ENCODE peak calls at places on chromosomes 12 and 14, in five cellular contexts. S, R, D, H and G are unnamed samples.
A peak's percentile ranks its signal among the peaks of the same experiment; 100 is the strongest.

GRCh38 chr14:106436310-106436905 is 910.0 kb downstream of the TMEM121 start:
- DNase-seq in S (no peak), R (peak; percentile 70), D (no peak), H (peak; percentile 20), G (no peak)

GRCh38 chr12:50925342-50925651 is 27.0 kb upstream of the HIGD1C start:
- DNase-seq in S (no peak), R (peak; percentile 85), D (no peak), H (peak; percentile 22), G (no peak)

GRCh38 chr14:95647926-95648325 is 38.3 kb upstream of the TCL1B start:
- DNase-seq in S (no peak), R (no peak), D (no peak), H (no peak), G (no peak)

GRCh38 chr14:25111061-25111601 is 61.2 kb upstream of the STXBP6 start:
- DNase-seq in S (no peak), R (no peak), D (no peak), H (peak; percentile 32), G (no peak)

GRCh38 chr12:51009038-51009437 is 17.1 kb downstream of the SLC11A2 start:
- DNase-seq in S (no peak), R (peak; percentile 74), D (no peak), H (no peak), G (no peak)

GRCh38 chr12:11969437-11970154 is 101.1 kb upstream of the BCL2L14 start:
- DNase-seq in S (peak; percentile 25), R (no peak), D (peak; percentile 55), H (no peak), G (no peak)

GRCh38 chr14:20578784-20579502 is 8.9 kb downstream of the RNASE11 start:
- DNase-seq in S (no peak), R (no peak), D (no peak), H (no peak), G (no peak)

GRCh38 chr14:53979747-53980642 is 23.4 kb upstream of the BMP4 start:
- DNase-seq in S (no peak), R (no peak), D (no peak), H (no peak), G (peak; percentile 63)

GRCh38 chr14:76919811-76920571 is 93.8 kb downstream of the LRRC74A start:
- DNase-seq in S (no peak), R (peak; percentile 85), D (no peak), H (peak; percentile 69), G (peak; percentile 69)

GRCh38 chr14:92421756-92422155 is 91.8 kb upstream of the RIN3 start:
- DNase-seq in S (no peak), R (no peak), D (no peak), H (no peak), G (no peak)

GRCh38 chr12:26787125-26787495 is 45.9 kb downstream of the ITPR2 start:
- DNase-seq in S (peak; percentile 9), R (no peak), D (no peak), H (no peak), G (no peak)

GRCh38 chr14:98207466-98207865 is 1064.5 kb downstream of the BCL11B start:
- DNase-seq in S (no peak), R (peak; percentile 34), D (no peak), H (no peak), G (no peak)

GRCh38 chr14:98210045-98210678 is 1061.8 kb downstream of the BCL11B start:
- DNase-seq in S (no peak), R (peak; percentile 98), D (no peak), H (no peak), G (no peak)

GRCh38 chr14:98208074-98208675 is 1063.8 kb downstream of the BCL11B start:
- DNase-seq in S (no peak), R (peak; percentile 43), D (no peak), H (no peak), G (no peak)

GRCh38 chr14:98204139-98204538 is 1067.9 kb downstream of the BCL11B start:
- DNase-seq in S (peak; percentile 47), R (no peak), D (no peak), H (no peak), G (no peak)

GRCh38 chr14:98208943-98209342 is 1063.1 kb downstream of the BCL11B start:
- DNase-seq in S (no peak), R (peak; percentile 25), D (no peak), H (no peak), G (no peak)
- H3K4me3 ChIP-seq in S (no peak overlapping the region), R (no peak overlapping the region), D (no peak overlapping the region), H (no peak overlapping the region), G (no peak overlapping the region)

DNA sequence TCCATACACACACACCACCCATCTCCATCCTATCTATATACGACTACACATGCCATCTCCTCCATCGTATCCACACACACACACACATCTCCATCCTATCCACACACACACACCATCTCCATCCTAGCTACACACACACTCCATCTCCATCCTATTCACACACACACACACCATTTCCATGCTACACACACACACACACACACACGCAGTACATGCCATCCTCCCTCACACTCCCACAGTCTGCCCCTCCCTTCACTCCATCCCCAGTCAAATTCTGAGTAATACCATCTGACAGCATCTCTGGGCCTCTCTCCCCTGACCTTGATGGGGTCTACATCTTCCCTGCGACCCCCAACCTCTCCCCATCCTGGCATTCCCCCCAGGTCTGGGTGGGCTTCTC is 193.8 kb upstream of the LHX5 start:
- DNase-seq in S (no peak), R (no peak), D (no peak), H (no peak), G (no peak)
- H3K4me3 ChIP-seq in S (no peak overlapping the region), R (no peak overlapping the region), D (no peak overlapping the region), H (no peak overlapping the region), G (no peak overlapping the region)

GRCh38 chr12:53052419-53053222 is 2.8 kb downstream of the TNS2 start:
- DNase-seq in S (no peak), R (no peak), D (no peak), H (peak; percentile 94), G (peak; percentile 97)

GRCh38 chr12:53049582-53050318 is at the start of gene TNS2:
- DNase-seq in S (peak; percentile 62), R (no peak), D (no peak), H (peak; percentile 83), G (peak; percentile 78)

GRCh38 chr12:53051881-53052412 is 2.1 kb downstream of the TNS2 start:
- DNase-seq in S (no peak), R (no peak), D (no peak), H (no peak), G (peak; percentile 31)

GRCh38 chr12:53050426-53051057 is 677 bp downstream of the TNS2 start:
- DNase-seq in S (no peak), R (no peak), D (no peak), H (no peak), G (no peak)

DNA sequence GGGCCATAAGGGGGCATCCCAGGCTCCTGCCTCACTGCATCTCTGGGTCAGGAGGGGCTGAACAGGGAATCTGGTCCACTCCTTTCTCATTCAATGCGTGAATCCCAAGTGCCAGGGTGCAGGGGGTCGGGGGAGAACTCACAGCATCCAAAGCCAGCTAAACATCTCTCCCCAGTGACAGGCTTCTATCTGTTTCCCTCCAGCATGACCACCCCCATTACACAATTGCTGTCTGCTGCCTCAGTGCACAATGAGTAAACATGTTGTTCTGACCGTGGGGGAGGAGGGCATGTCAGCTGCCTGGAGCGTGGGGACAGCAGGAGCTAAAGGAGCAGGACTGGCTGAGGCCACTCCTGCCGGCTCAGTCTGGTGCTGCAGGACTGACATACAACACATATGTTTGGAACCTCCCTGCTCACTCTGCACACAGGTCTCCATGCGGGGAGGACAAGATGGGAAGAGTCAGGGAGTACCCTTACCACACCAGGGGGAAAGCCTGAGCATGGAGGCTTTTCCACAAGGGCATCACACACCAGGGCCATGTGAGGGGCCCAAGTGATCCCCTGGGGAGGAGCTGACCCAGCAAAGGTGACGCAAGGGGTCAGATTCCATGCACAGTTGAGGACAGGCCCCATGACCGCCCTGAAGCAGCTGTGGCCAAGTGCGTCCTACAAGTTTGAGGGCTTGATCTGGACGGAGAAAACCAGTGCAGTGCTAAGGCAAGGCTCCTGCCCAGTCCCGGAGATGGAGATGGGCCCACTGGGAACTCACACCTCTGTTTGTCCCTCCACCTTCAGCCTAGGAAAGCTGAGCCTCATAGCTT is 1.4 kb downstream of the TNS2 start:
- DNase-seq in S (no peak), R (no peak), D (no peak), H (peak; percentile 78), G (peak; percentile 57)
- H3K4me3 ChIP-seq in S (no peak overlapping the region), R (no peak overlapping the region), D (no peak overlapping the region), H (no peak overlapping the region), G (peak overlapping the region; percentile 50)

DNA sequence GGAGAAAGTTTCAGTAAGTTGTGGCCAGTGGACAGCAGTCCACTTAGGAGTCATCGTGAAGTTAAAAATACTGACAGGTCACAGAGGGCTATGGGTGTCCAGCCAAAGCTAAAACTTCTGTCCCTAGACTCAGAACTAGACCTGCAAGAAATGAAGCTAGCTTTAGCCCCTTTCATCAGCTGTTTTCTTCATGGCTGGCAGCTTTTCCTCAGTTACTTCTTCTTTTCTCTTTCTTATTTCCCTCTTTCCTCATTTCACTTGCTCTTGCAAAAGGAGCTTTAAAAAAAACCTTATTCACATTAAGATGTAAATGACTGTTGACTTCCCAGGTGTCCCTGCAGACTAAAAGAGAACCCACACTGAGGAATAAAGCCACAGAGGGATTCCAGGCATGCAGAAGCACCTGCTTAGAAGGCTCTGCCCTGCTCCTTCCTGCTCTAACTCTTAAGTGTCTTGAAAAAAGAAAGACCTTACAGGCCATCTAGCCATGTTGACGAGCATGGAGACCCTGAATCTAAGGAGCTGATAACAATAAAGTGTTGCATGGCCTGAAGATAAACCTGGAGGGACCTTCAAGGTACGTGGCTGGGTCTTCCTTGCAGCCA is 69.7 kb upstream of the CCND2 start:
- DNase-seq in S (no peak), R (no peak), D (no peak), H (no peak), G (no peak)
- H3K4me3 ChIP-seq in S (no peak overlapping the region), R (no peak overlapping the region), D (no peak overlapping the region), H (no peak overlapping the region), G (no peak overlapping the region)

GRCh38 chr12:5941907-5942306 is 3.2 kb downstream of the ANO2 start:
- DNase-seq in S (no peak), R (no peak), D (no peak), H (no peak), G (no peak)

GRCh38 chr12:5944053-5944452 is 1.0 kb downstream of the ANO2 start:
- DNase-seq in S (no peak), R (no peak), D (no peak), H (no peak), G (no peak)

GRCh38 chr12:5946388-5946787 is 1.3 kb upstream of the ANO2 start:
- DNase-seq in S (no peak), R (no peak), D (no peak), H (no peak), G (no peak)

GRCh38 chr12:5945071-5946008 is at the start of gene ANO2:
- DNase-seq in S (peak; percentile 90), R (no peak), D (no peak), H (no peak), G (no peak)

GRCh38 chr12:5944688-5945070 is 380 bp downstream of the ANO2 start:
- DNase-seq in S (peak; percentile 19), R (no peak), D (no peak), H (no peak), G (no peak)
- H3K4me3 ChIP-seq in S (peak overlapping the region; percentile 70), R (no peak overlapping the region), D (no peak overlapping the region), H (no peak overlapping the region), G (no peak overlapping the region)